ENCODE peak calls at places on chromosomes 16 and 17, in seven cellular contexts. K, C, D, W, P, H and S are unnamed samples.

GRCh38 chr16:50151744-50152143 is 1.4 kb upstream of the TENT4B start:
- DNase-seq in K (no peak), C (no peak), D (no peak), W (no peak), P (no peak), H (no peak), S (no peak)

GRCh38 chr17:56598471-56598870 is 5.0 kb downstream of the NOG start:
- DNase-seq in K (no peak), C (no peak), D (no peak), W (no peak), P (no peak), H (no peak), S (no peak)

GRCh38 chr16:7679899-7680298 is 347.3 kb downstream of the RBFOX1 start:
- DNase-seq in K (no peak), C (no peak), D (no peak), W (no peak), P (no peak), H (no peak), S (peak)

GRCh38 chr16:11493531-11493929 is 93.2 kb downstream of the LITAF start:
- DNase-seq in K (no peak), C (no peak), D (no peak), W (no peak), P (no peak), H (no peak), S (no peak)

GRCh38 chr17:40607641-40608040 is 40.0 kb downstream of the SMARCE1 start:
- DNase-seq in K (no peak), C (no peak), D (no peak), W (no peak), P (no peak), H (no peak), S (peak)

GRCh38 chr16:50428116-50428515 is 59.3 kb upstream of the BRD7 start:
- DNase-seq in K (no peak), C (no peak), D (no peak), W (no peak), P (no peak), H (no peak), S (peak)

GRCh38 chr17:79777844-79778503 is at the start of gene CBX2:
- DNase-seq in K (peak), C (peak), D (peak), W (no peak), P (peak), H (peak), S (no peak)

GRCh38 chr17:47872651-47873161 is 21.7 kb upstream of the SP6 start:
- DNase-seq in K (no peak), C (no peak), D (no peak), W (peak), P (no peak), H (no peak), S (no peak)

GRCh38 chr17:41547921-41548843 is 20.1 kb upstream of the KRT19 start:
- DNase-seq in K (peak), C (peak), D (no peak), W (peak), P (peak), H (peak), S (no peak)

GRCh38 chr17:58630883-58631522 is 60.8 kb downstream of the TEX14 start:
- DNase-seq in K (peak), C (no peak), D (no peak), W (peak), P (peak), H (peak), S (no peak)

GRCh38 chr17:59377410-59377809 is 46.0 kb downstream of the YPEL2 start:
- DNase-seq in K (no peak), C (no peak), D (no peak), W (no peak), P (no peak), H (no peak), S (no peak)

GRCh38 chr16:16120382-16121184 is 102.7 kb downstream of the ABCC6 start:
- DNase-seq in K (no peak), C (no peak), D (no peak), W (no peak), P (no peak), H (peak), S (peak)

GRCh38 chr17:66543526-66543925 is 241.1 kb downstream of the PRKCA start:
- DNase-seq in K (no peak), C (no peak), D (no peak), W (no peak), P (no peak), H (no peak), S (no peak)

GRCh38 chr17:56608941-56609340 is 15.4 kb downstream of the NOG start:
- DNase-seq in K (no peak), C (no peak), D (no peak), W (no peak), P (no peak), H (no peak), S (no peak)

GRCh38 chr16:4384497-4384896 is 12.8 kb downstream of the VASN start:
- DNase-seq in K (no peak), C (no peak), D (no peak), W (peak), P (no peak), H (no peak), S (no peak)

GRCh38 chr17:1942066-1942365 is 83.1 kb downstream of the RTN4RL1 start:
- DNase-seq in K (no peak), C (no peak), D (no peak), W (no peak), P (no peak), H (no peak), S (no peak)

GRCh38 chr17:74799097-74799496 is 23.0 kb upstream of the NAT9 start:
- DNase-seq in K (no peak), C (no peak), D (no peak), W (no peak), P (no peak), H (no peak), S (no peak)

GRCh38 chr17:57939797-57940196 is 15.4 kb downstream of the CUEDC1 start:
- DNase-seq in K (no peak), C (no peak), D (no peak), W (no peak), P (no peak), H (no peak), S (no peak)

GRCh38 chr17:12985431-12986285 is 32.2 kb downstream of the ELAC2 start:
- DNase-seq in K (no peak), C (no peak), D (no peak), W (no peak), P (no peak), H (no peak), S (no peak)

GRCh38 chr17:17062356-17062755 is 20.1 kb downstream of the MPRIP start:
- DNase-seq in K (no peak), C (no peak), D (no peak), W (no peak), P (no peak), H (no peak), S (no peak)

GRCh38 chr17:17061516-17061915 is 19.3 kb downstream of the MPRIP start:
- DNase-seq in K (no peak), C (no peak), D (no peak), W (no peak), P (no peak), H (no peak), S (no peak)

GRCh38 chr17:17063546-17064122 is 21.4 kb downstream of the MPRIP start:
- DNase-seq in K (no peak), C (peak), D (no peak), W (peak), P (no peak), H (peak), S (no peak)

GRCh38 chr17:17064322-17064721 is 22.1 kb downstream of the MPRIP start:
- DNase-seq in K (no peak), C (no peak), D (no peak), W (no peak), P (no peak), H (no peak), S (no peak)

DNA sequence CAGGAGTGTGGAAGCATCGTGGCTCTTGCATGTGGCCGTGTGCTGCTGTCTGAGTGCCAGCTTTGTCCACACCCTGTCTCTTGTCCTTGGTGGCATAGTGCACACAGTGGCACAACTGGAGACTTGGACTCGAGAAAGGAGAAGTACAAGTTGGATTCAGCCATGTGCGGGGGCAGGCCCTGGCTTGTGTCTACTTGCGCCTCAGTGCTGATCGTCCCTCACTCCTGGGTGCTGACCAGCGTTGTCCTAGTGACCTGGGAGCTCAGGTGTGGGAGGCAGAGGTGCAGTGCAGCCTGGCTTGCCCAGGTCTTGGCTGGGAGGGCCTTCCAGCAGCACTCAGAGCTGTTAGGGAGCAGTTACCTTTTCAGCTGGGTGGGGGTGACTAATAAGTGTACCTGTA is 20.6 kb downstream of the MPRIP start:
- DNase-seq in K (no peak), C (no peak), D (no peak), W (no peak), P (no peak), H (no peak), S (no peak)
- H3K27ac ChIP-seq in K (no peak), C (peak), D (no peak), W (peak), P (no peak), H (no peak), S (no peak)

DNA sequence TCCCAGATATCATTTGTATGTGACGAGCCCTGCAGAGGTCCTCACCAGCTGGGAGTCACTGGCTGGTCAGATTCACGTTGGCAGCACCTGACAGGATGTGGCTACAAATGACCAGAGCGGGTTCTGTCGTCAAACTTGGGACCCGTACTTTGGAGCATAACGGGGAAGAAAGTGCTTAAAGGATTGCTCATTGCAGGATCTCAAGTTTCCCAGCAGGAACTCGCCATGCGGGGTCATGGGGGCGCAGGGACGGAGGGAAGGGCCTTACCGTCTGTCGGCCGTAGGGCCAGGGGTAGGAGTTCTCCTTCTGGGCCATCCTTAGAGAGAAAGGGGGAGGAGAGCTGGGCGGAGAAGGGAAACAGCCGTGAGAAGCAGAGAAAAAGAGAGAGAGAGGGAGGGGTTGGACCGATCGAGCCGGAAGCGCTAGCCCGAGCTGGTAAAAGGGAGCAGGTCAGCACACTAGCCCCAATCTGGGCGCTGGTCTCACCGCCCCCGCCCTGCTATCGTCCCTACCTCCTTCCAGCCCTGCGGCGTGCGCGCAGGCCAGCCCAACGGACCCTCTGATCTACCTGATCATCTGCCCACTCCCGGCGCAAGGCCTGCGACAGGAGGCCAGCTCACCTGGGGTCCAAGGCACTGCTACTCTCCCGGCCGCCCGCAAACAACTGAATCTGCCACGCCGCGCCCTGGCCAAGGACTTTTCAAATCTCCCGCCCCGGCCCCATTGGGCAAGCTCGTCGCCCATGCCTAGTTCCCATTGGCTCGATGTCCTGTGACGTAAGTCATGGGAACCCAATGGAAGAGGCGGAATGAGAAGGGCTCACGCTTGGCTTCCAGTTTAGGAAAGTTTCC is at the start of gene AURKB:
- DNase-seq in K (peak), C (peak), D (peak), W (peak), P (peak), H (peak), S (peak)
- TF ChIP-seq POLR2A in K (no peak), C (peak), D (peak), W (no peak), P (no peak), H (no peak), S (no peak)

GRCh38 chr17:73625006-73625405 is 19.2 kb downstream of the SDK2 start:
- DNase-seq in K (no peak), C (no peak), D (no peak), W (peak), P (no peak), H (no peak), S (no peak)

GRCh38 chr17:73625975-73626706 is 18.1 kb downstream of the SDK2 start:
- DNase-seq in K (no peak), C (no peak), D (no peak), W (peak), P (no peak), H (no peak), S (no peak)

GRCh38 chr17:73622381-73622780 is 21.9 kb downstream of the SDK2 start:
- DNase-seq in K (no peak), C (no peak), D (no peak), W (no peak), P (no peak), H (no peak), S (no peak)

GRCh38 chr17:73623247-73623646 is 21.0 kb downstream of the SDK2 start:
- DNase-seq in K (no peak), C (no peak), D (no peak), W (no peak), P (no peak), H (no peak), S (no peak)

DNA sequence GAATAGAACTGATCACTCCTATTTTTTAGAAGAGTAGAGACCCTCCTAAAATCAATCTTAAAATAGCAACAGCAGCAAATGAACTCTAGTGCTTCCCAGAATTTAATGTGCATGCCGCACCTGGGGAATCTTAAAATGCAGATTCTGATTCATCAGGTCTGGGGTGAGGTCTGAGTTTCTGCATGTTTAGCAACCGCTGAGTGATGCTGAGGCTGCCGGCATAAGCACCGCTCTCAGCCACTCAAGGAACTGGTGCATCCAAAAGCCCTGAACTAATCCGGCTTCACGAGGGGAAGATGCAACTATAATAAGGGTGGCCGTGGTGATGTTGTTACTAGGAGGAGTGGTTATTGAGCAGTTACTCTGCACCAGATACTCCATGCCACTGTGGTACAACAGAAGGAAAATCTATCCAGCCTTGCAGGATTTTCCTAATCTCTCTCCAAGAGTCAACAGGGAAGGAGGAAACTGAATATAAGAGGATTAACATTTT is 19.7 kb downstream of the SDK2 start:
- DNase-seq in K (no peak), C (no peak), D (no peak), W (no peak), P (no peak), H (no peak), S (no peak)
- H3K27ac ChIP-seq in K (no peak), C (no peak), D (no peak), W (peak), P (no peak), H (no peak), S (no peak)

GRCh38 chr17:81129711-81130367 is 35.5 kb upstream of the PVALEF start:
- DNase-seq in K (no peak), C (no peak), D (no peak), W (no peak), P (no peak), H (no peak), S (no peak)

GRCh38 chr17:81132770-81133723 is 32.3 kb upstream of the PVALEF start:
- DNase-seq in K (no peak), C (no peak), D (peak), W (no peak), P (no peak), H (no peak), S (no peak)

GRCh38 chr17:81132197-81132540 is 33.1 kb upstream of the PVALEF start:
- DNase-seq in K (no peak), C (no peak), D (no peak), W (no peak), P (no peak), H (no peak), S (no peak)

GRCh38 chr17:81130385-81131288 is 34.7 kb upstream of the PVALEF start:
- DNase-seq in K (no peak), C (no peak), D (peak), W (no peak), P (no peak), H (no peak), S (no peak)

DNA sequence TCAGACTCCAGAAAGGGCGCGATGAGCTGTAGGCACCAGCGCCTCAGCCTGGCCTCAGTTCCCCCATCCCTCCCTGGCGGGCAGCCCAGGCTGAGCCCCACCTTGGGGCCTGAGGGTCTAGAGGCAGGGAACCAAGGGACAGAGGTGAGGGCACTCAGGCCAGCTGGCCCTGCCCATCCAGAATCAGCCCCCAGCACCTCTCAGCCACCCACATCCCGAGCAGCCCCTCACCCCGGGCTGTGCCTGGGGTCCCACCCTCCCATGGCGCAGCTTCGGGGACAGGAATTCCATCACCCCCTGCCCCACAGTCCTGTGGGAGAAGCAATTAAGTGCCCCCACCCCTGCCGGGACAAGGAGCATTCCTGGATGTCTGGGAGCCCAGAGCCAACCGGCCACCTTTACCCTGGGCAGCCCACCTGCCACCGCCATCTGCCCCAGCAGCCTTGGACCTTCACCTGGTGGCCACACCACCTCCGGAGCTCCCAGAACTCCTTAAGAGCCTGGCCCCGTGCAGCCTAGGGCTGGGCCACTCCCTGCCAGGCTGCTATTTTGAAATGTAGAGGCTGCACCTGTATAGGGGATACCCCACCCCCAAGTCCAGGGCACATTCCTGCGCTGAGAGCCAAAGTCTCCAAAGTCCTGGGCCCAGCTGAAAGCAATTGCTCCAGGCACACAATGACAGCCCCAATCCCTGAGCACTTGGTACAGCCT is 33.7 kb upstream of the PVALEF start:
- DNase-seq in K (no peak), C (no peak), D (peak), W (no peak), P (no peak), H (peak), S (no peak)
- TF ChIP-seq POLR2A in K (no peak), C (no peak), D (no peak), W (no peak), P (no peak), H (no peak), S (no peak)

DNA sequence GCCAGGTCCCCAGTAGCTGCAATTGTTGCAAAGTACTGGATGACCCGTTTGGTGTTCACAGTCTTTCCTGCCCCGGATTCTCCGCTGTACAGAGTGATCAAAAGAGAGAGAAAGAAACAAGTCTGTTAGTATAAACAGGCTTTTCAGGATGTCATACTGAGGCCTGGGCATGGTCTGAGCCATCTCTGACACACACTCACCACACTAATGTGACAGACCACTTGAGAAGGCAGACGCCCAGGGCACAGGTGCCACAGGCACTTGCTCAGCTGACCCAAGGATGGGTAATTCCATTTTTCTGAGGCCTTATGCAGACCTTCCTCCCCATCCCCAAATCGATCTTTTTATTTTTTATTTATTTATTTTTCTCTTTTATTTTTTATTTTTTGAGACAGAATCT is 7.5 kb downstream of the MYH3 start:
- DNase-seq in K (no peak), C (no peak), D (no peak), W (no peak), P (no peak), H (no peak), S (no peak)
- H3K27ac ChIP-seq in K (no peak), C (no peak), D (no peak), W (no peak), P (no peak), H (no peak), S (no peak)

GRCh38 chr17:62064791-62065563 is at the start of gene MED13:
- DNase-seq in K (peak), C (peak), D (peak), W (peak), P (peak), H (peak), S (peak)

GRCh38 chr17:62065611-62066468 is 762 bp upstream of the MED13 start:
- DNase-seq in K (peak), C (peak), D (peak), W (peak), P (peak), H (peak), S (peak)

GRCh38 chr17:62062936-62063335 is 2.1 kb downstream of the MED13 start:
- DNase-seq in K (no peak), C (no peak), D (no peak), W (no peak), P (no peak), H (no peak), S (peak)

GRCh38 chr17:62062313-62062712 is 2.8 kb downstream of the MED13 start:
- DNase-seq in K (no peak), C (no peak), D (no peak), W (no peak), P (no peak), H (no peak), S (no peak)

DNA sequence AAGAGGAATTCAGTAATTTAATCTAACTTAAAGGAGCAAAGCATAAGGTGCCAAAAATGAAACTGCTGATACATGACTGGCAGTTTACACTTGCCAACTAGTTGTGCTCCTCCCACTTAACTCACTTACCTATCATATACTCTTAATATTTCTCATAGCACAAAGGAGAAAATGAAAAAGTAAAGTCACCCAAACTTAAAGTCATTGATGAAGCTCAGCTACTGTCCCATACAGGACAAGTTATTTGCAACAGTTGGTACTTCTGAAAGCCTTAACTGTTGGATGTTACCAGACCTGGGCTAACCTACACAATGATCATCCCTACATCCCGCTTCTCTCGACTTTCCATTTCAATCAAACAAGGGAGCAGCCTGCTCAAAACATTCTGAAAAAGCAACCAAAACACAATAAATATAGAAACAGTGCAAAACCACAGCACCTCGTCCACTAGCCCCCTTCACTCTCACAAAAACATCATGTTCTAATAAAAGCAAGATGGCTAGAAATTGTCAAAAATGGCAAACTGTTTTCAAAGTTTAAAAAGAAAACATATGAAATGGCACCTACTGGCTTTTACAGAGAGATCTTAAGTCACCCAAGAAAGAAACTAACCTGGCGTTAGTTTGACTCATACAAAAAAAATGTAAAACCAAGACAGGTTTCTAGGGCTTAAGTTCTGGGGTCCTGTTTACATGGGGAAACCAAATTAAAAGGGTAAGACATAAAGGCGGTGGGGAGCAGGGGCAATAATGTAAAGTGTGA is 868 bp downstream of the MED13 start:
- DNase-seq in K (no peak), C (no peak), D (no peak), W (no peak), P (no peak), H (no peak), S (peak)
- TF ChIP-seq POLR2A in K (no peak), C (no peak), D (no peak), W (no peak), P (no peak), H (no peak), S (no peak)